ENCODE peak calls at places on chromosomes 4 and X, in six cellular contexts. D is IMR-90, V is neuronal stem cell, Z is H9, T is H1, W is mesenchymal stem cell. I is an unnamed sample.

GRCh38 chrX:129741880-129742758 is 3.3 kb downstream of the XPNPEP2 start:
- DNase-seq in W (no peak), D (no peak), V (peak; percentile 58), Z (peak; percentile 81), T (no peak), I (no peak)

GRCh38 chr4:57109847-57110634 is at the start of gene IGFBP7:
- DNase-seq in D (no peak), W (peak; percentile 57), Z (no peak), V (no peak), T (no peak), I (no peak)

GRCh38 chrX:30888526-30889146 is 418 bp downstream of the TAB3 start:
- DNase-seq in V (no peak), D (no peak), W (peak; percentile 21), Z (no peak), T (no peak), I (peak; percentile 12)

GRCh38 chr4:169254546-169254983 is 16.2 kb downstream of the SH3RF1 start:
- DNase-seq in W (peak; percentile 87), V (no peak), D (peak; percentile 87), Z (no peak), T (no peak), I (no peak)

GRCh38 chr4:113958766-113959540 is 20.5 kb downstream of the ARSJ start:
- DNase-seq in T (no peak), Z (no peak), V (no peak), W (peak; percentile 95), D (peak; percentile 97), I (peak; percentile 64)

GRCh38 chr4:36786519-36786918 is 458.0 kb upstream of the NWD2 start:
- DNase-seq in T (no peak), D (no peak), Z (no peak), W (peak; percentile 2), V (no peak), I (no peak)

GRCh38 chr4:185966997-185967775 is 101.8 kb upstream of the TLR3 start:
- DNase-seq in V (no peak), W (no peak), T (no peak), Z (no peak), D (no peak), I (no peak)

GRCh38 chr4:176708771-176709311 is 83.9 kb downstream of the VEGFC start:
- DNase-seq in Z (no peak), V (no peak), T (no peak), D (no peak), W (no peak), I (no peak)

GRCh38 chr4:114535725-114536124 is 62.9 kb upstream of the UGT8 start:
- DNase-seq in Z (no peak), D (no peak), W (no peak), V (no peak), T (no peak), I (no peak)

GRCh38 chrX:40947276-40947675 is 138.0 kb upstream of the USP9X start:
- DNase-seq in V (no peak), Z (no peak), T (no peak), D (peak; percentile 77), W (peak; percentile 45), I (peak; percentile 57)

GRCh38 chr4:167290684-167291083 is 56.4 kb upstream of the SPOCK3 start:
- DNase-seq in D (no peak), V (no peak), T (no peak), W (peak; percentile 14), Z (no peak), I (peak; percentile 38)

DNA sequence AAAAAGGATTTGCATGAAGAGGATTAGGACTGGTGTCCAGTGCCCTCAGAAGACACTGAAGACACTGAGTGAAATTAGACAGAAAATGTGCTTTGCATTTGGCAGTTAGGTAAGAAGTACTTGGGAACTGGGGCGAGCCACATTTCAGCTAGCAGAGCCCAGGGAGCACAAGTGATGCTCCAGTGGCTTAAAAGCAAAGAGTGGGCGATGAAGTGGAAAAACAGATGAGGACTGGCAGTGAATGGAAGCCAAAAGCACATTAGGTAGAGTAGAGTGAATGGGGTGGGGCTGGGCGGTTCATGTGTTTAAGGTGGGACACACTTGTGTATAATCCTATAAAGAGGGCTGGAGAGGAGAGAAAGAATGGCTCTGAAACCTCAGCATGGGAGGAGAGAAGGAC is 18.4 kb downstream of the DCLK2 start:
- DNase-seq in D (no peak), T (no peak), V (peak; percentile 23), W (no peak), Z (no peak), I (no peak)
- H4K91ac ChIP-seq in D (no peak overlapping the region), T (no peak overlapping the region), V (no peak overlapping the region), W (no peak overlapping the region), Z (no peak overlapping the region), I (no peak overlapping the region)

GRCh38 chr4:20359692-20360091 is 108.0 kb downstream of the SLIT2 start:
- DNase-seq in W (no peak), D (no peak), V (no peak), T (no peak), Z (no peak), I (no peak)
- H4K8ac ChIP-seq in W (no peak overlapping the region), D (no peak overlapping the region), V (no peak overlapping the region), T (no peak overlapping the region), Z (no peak overlapping the region), I (no peak overlapping the region)

GRCh38 chr4:157763490-157763889 is 409.3 kb downstream of the GASK1B start:
- DNase-seq in Z (no peak), W (no peak), T (no peak), V (no peak), D (no peak), I (no peak)

GRCh38 chr4:157768419-157768818 is 404.4 kb downstream of the GASK1B start:
- DNase-seq in W (no peak), Z (no peak), D (no peak), V (no peak), T (no peak), I (no peak)
- H4K91ac ChIP-seq in W (no peak overlapping the region), Z (no peak overlapping the region), D (no peak overlapping the region), V (no peak overlapping the region), T (no peak overlapping the region), I (no peak overlapping the region)

GRCh38 chr4:54676062-54676461 is 18.3 kb downstream of the KIT start:
- DNase-seq in Z (no peak), D (no peak), W (no peak), V (no peak), T (no peak), I (no peak)
- H4K8ac ChIP-seq in Z (no peak overlapping the region), D (no peak overlapping the region), W (no peak overlapping the region), V (no peak overlapping the region), T (no peak overlapping the region), I (no peak overlapping the region)

GRCh38 chr4:183323295-183323694 is 1.1 kb upstream of the CLDN24 start:
- DNase-seq in Z (no peak), V (no peak), D (no peak), T (no peak), W (no peak), I (peak; percentile 47)

GRCh38 chr4:183322326-183322725 is at the start of gene CLDN24:
- DNase-seq in V (no peak), T (no peak), D (no peak), W (no peak), Z (no peak), I (no peak)

GRCh38 chr4:183321516-183321915 is 710 bp downstream of the CLDN24 start:
- DNase-seq in T (no peak), V (no peak), W (no peak), D (no peak), Z (no peak), I (no peak)

GRCh38 chr4:183326853-183327252 is 4.6 kb upstream of the CLDN24 start:
- DNase-seq in Z (no peak), T (no peak), D (peak; percentile 40), W (peak; percentile 37), V (no peak), I (no peak)

GRCh38 chr4:183324619-183325018 is 2.4 kb upstream of the CLDN24 start:
- DNase-seq in T (no peak), W (no peak), Z (no peak), V (no peak), D (no peak), I (no peak)
- H4K91ac ChIP-seq in T (no peak overlapping the region), W (no peak overlapping the region), Z (no peak overlapping the region), V (no peak overlapping the region), D (no peak overlapping the region), I (no peak overlapping the region)

GRCh38 chr4:122826596-122827257 is at the start of gene FGF2:
- DNase-seq in T (peak; percentile 47), D (peak; percentile 60), Z (peak; percentile 71), V (peak; percentile 78), W (peak; percentile 69), I (no peak)
- H4K8ac ChIP-seq in T (peak within 1 kb of the TSS; percentile 97), D (peak within 1 kb of the TSS; percentile 90), Z (peak within 1 kb of the TSS; percentile 80), V (no peak within 1 kb of the TSS), W (peak within 1 kb of the TSS; percentile 72), I (peak within 1 kb of the TSS; percentile 18)

DNA sequence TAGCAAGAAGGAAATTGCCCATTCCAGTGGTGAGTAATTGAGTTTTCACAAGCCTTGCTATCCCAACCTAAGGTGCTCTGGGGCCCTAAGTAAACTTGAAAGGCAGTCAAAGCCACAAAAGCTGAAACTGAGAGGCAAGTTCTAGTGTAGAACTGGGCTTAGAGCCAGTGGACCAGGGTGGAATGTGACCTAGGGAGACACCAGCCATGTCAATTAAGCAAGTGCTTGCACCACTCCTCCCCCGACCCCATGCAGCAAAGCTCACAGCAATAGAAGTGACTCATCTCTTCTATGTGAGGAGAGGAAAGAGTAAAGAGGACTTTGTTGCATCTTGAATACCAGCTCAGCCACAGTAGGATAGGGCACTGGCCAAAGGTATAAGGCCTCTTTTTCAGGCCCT is 486.1 kb upstream of the POU3F4 start:
- DNase-seq in W (peak; percentile 0), D (no peak), T (peak; percentile 1), Z (no peak), V (no peak), I (no peak)
- H4K91ac ChIP-seq in W (no peak overlapping the region), D (no peak overlapping the region), T (no peak overlapping the region), Z (no peak overlapping the region), V (no peak overlapping the region), I (no peak overlapping the region)

DNA sequence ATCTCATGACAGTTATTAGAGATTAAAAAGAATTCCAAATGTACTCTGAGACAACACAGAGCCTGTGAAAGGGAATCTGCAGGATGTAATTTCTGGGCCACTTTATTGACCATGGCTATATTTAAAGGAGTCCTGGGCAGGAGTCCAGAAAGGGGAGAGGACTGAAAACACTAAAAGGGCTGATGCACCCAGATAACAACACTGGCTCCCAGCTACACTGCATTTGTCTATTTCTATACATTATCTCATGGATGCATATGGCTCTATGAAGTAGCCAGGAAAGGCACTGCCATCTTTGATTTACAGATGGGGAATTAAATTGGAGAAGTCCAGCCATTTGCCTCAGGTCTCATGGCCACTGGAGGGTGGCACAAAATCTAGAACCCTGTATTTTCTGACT is 56.0 kb downstream of the MED28 start:
- DNase-seq in Z (no peak), V (no peak), D (no peak), W (no peak), T (no peak), I (no peak)
- H4K8ac ChIP-seq in Z (no peak overlapping the region), V (no peak overlapping the region), D (no peak overlapping the region), W (no peak overlapping the region), T (no peak overlapping the region), I (no peak overlapping the region)